ENCODE peak calls at places on chromosome 3, in eight cellular contexts. W is lower lobe of right lung; A is sigmoid colon; V is uterus; H is heart left ventricle; G is A549; D is CD8-positive, alpha-beta T cell; M is left ventricle myocardium inferior. T is an unnamed sample. For H3K4me1, the result is how much of the 10 kb centered on the place peaks cover.

GRCh38 chr3:183254816-183255730 is 2.0 kb downstream of the B3GNT5 start:
- DNase-seq in A (peak), G (no peak), H (no peak), V (no peak), D (no peak), M (no peak), W (no peak), T (no peak)

GRCh38 chr3:72054976-72055375 is 270.0 kb upstream of the PROK2 start:
- DNase-seq in V (no peak), W (no peak), G (no peak), H (no peak), M (no peak), D (no peak), A (no peak), T (no peak)

GRCh38 chr3:51798561-51798960 is 19.5 kb upstream of the IQCF6 start:
- DNase-seq in W (no peak), H (no peak), D (no peak), V (no peak), M (no peak), G (no peak), A (no peak), T (no peak)

GRCh38 chr3:193791041-193792032 is 198.3 kb downstream of the OPA1 start:
- DNase-seq in H (no peak), A (no peak), M (no peak), G (no peak), W (peak), V (no peak), D (no peak), T (no peak)

GRCh38 chr3:119588112-119588511 is 8.8 kb downstream of the ADPRH start:
- DNase-seq in M (peak), W (peak), D (no peak), H (peak), A (peak), G (no peak), V (no peak), T (peak)

GRCh38 chr3:56754753-56755365 is 46.9 kb downstream of the ARHGEF3 start:
- DNase-seq in G (no peak), A (no peak), D (peak), V (no peak), W (peak), H (peak), M (no peak), T (no peak)

GRCh38 chr3:98557324-98558010 is 25.7 kb downstream of the GPR15 start:
- DNase-seq in H (no peak), V (no peak), M (no peak), D (no peak), A (no peak), W (no peak), G (no peak), T (no peak)

GRCh38 chr3:153051427-153052095 is 110.5 kb upstream of the RAP2B start:
- DNase-seq in W (no peak), M (no peak), G (peak), A (no peak), V (no peak), D (no peak), H (no peak), T (peak)

GRCh38 chr3:14033023-14033422 is 91.6 kb downstream of the CHCHD4 start:
- DNase-seq in G (no peak), V (no peak), M (no peak), H (no peak), W (no peak), A (no peak), D (no peak), T (no peak)

GRCh38 chr3:126106336-126107202 is 22.6 kb upstream of the SLC41A3 start:
- DNase-seq in M (peak), H (no peak), A (peak), V (no peak), D (no peak), W (no peak), G (no peak), T (no peak)

GRCh38 chr3:37183375-37183831 is 9.0 kb upstream of the LRRFIP2 start:
- DNase-seq in H (no peak), A (no peak), W (no peak), V (no peak), G (no peak), M (no peak), D (no peak), T (no peak)

GRCh38 chr3:2876362-2876761 is 233.8 kb downstream of the IL5RA start:
- DNase-seq in A (no peak), H (no peak), D (no peak), V (no peak), M (no peak), W (no peak), G (no peak), T (no peak)

GRCh38 chr3:134350861-134351311 is 23.4 kb downstream of the AMOTL2 start:
- DNase-seq in V (peak), G (no peak), M (no peak), H (no peak), W (no peak), D (no peak), A (peak), T (no peak)

GRCh38 chr3:147120029-147120428 is 286.3 kb downstream of the ZIC4 start:
- DNase-seq in M (no peak), G (no peak), A (no peak), W (no peak), D (no peak), H (no peak), V (no peak), T (peak)

GRCh38 chr3:32733631-32734229 is 48.7 kb downstream of the CNOT10 start:
- DNase-seq in W (no peak), M (no peak), G (peak), A (no peak), D (no peak), V (no peak), H (no peak), T (peak)

GRCh38 chr3:177836671-177837070 is 639.4 kb upstream of the TBL1XR1 start:
- DNase-seq in W (no peak), A (no peak), D (no peak), H (no peak), M (no peak), G (no peak), V (no peak), T (peak)

GRCh38 chr3:131421957-131422498 is 40.5 kb downstream of the NUDT16 start:
- DNase-seq in D (no peak), H (no peak), M (no peak), W (no peak), A (no peak), G (no peak), V (no peak), T (no peak)

GRCh38 chr3:194906970-194907629 is 221.4 kb downstream of the FAM43A start:
- DNase-seq in A (no peak), H (no peak), G (no peak), D (no peak), M (no peak), V (no peak), W (no peak), T (peak)

GRCh38 chr3:120049881-120050539 is 44.2 kb downstream of the GSK3B start:
- DNase-seq in W (no peak), V (no peak), M (no peak), H (no peak), G (no peak), D (no peak), A (no peak), T (no peak)

GRCh38 chr3:168096210-168096795 is 579 bp upstream of the GOLIM4 start:
- DNase-seq in V (no peak), D (no peak), H (peak), W (peak), G (peak), A (no peak), M (peak), T (peak)

GRCh38 chr3:38613426-38613825 is 36.1 kb downstream of the SCN5A start:
- DNase-seq in M (no peak), G (no peak), D (no peak), A (peak), V (no peak), W (peak), H (no peak), T (no peak)

GRCh38 chr3:47381317-47382157 is 716 bp downstream of the PTPN23 start:
- DNase-seq in H (peak), V (peak), M (peak), D (peak), A (peak), W (peak), G (peak), T (peak)

GRCh38 chr3:156862338-156862737 is 36.2 kb downstream of the LEKR1 start:
- DNase-seq in A (no peak), H (no peak), D (no peak), V (no peak), G (no peak), M (no peak), W (no peak), T (no peak)

GRCh38 chr3:122515856-122516255 is 1.1 kb upstream of the KPNA1 start:
- DNase-seq in G (no peak), W (no peak), V (no peak), M (no peak), D (no peak), A (no peak), H (no peak), T (no peak)

GRCh38 chr3:43723121-43723734 is 32.5 kb downstream of the ABHD5 start:
- DNase-seq in M (no peak), W (no peak), D (no peak), A (no peak), V (no peak), G (no peak), H (no peak), T (no peak)

GRCh38 chr3:150419076-150419868 is 11.2 kb downstream of the TSC22D2 start:
- DNase-seq in W (no peak), G (no peak), M (no peak), A (no peak), V (no peak), D (no peak), H (no peak), T (no peak)

GRCh38 chr3:150414989-150415388 is 6.9 kb downstream of the TSC22D2 start:
- DNase-seq in A (no peak), D (no peak), W (no peak), V (no peak), H (no peak), M (no peak), G (no peak), T (no peak)

GRCh38 chr3:150421799-150422548 is 13.9 kb downstream of the TSC22D2 start:
- DNase-seq in H (no peak), M (no peak), V (no peak), D (no peak), G (no peak), A (no peak), W (no peak), T (peak)

GRCh38 chr3:150421256-150421655 is 13.2 kb downstream of the TSC22D2 start:
- DNase-seq in H (no peak), D (no peak), G (no peak), W (no peak), A (no peak), M (no peak), V (no peak), T (no peak)

DNA sequence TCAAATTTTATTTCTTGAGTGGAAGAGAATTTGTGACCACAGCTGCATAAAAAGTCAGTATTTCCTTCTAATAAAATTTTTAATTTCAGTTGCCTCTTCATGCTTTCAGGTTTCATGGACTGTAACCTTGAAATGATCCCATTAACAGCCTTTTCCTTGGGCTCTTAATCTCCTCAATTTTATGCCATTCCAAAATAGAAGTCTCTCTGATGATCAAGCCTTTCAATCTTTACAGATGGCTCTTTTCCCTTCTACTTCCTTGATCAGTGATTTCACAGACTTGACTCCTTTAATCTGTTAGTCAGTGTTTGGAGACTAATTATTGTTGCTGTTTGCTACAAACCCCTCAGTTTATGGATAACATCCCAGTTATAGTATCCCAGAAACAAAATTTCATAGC is 11.9 kb downstream of the TSC22D2 start:
- DNase-seq in G (no peak), H (no peak), W (no peak), V (no peak), D (no peak), M (no peak), A (no peak), T (no peak)
- H3K4me1 ChIP-seq in G (half or more), H (under half), W (half or more), V (under half), D (under half), M (half or more), A (half or more), T (half or more)

GRCh38 chr3:31449318-31449717 is 83.4 kb upstream of the STT3B start:
- DNase-seq in D (no peak), G (no peak), W (no peak), M (no peak), A (no peak), V (no peak), H (no peak), T (no peak)

GRCh38 chr3:31450345-31450744 is 82.4 kb upstream of the STT3B start:
- DNase-seq in A (no peak), G (no peak), M (no peak), D (no peak), H (no peak), V (no peak), W (no peak), T (no peak)

GRCh38 chr3:31448882-31449243 is 83.9 kb upstream of the STT3B start:
- DNase-seq in G (no peak), A (no peak), H (no peak), D (no peak), M (no peak), W (no peak), V (no peak), T (no peak)

GRCh38 chr3:31446411-31446810 is 86.3 kb upstream of the STT3B start:
- DNase-seq in W (no peak), H (no peak), M (no peak), V (no peak), A (no peak), D (no peak), G (no peak), T (no peak)

DNA sequence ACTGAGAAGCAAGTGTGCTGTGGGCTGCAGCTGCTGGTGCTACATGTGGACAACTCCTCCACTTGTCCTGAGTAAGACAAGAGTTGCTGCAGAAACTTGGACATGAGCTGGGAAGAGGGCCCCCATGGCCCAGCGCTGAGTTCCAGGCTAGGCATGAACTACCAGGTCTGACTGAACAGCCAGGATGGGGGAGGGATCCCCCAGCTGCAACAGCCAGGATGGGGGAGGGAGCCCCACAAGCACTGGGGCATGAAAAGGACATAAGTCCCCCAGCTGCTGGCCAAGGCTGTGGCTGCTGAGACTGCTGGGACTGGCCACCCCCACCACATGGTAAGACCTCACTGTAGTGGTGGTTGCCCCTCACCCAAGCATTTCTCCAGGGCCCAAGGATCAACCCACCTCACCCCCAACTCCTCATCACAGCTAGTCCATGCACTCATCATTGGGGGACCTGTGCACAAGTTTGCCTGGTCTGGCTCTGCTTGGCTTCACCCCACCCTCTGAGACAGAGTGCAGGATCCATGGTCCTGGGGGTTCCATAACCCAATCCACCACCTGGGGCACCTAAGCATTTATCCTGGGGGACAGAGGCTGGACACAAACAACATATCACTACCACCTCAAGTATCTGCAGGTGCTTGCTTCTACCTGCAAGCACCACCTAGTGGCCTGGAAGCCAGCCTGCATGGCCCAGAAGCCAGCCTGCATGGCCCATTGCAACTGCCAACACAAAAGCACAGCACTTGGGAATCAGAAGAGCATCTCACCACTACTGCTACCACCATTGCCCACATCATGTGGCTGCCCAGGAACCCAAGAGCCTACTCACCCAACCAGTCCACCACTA is 84.5 kb upstream of the STT3B start:
- DNase-seq in W (peak), G (no peak), D (no peak), A (no peak), M (no peak), V (no peak), H (no peak), T (peak)
- TF ChIP-seq CTCF in W (peak), G (peak), D (no peak), A (no peak), M (peak), V (no peak), H (peak), T (peak)

DNA sequence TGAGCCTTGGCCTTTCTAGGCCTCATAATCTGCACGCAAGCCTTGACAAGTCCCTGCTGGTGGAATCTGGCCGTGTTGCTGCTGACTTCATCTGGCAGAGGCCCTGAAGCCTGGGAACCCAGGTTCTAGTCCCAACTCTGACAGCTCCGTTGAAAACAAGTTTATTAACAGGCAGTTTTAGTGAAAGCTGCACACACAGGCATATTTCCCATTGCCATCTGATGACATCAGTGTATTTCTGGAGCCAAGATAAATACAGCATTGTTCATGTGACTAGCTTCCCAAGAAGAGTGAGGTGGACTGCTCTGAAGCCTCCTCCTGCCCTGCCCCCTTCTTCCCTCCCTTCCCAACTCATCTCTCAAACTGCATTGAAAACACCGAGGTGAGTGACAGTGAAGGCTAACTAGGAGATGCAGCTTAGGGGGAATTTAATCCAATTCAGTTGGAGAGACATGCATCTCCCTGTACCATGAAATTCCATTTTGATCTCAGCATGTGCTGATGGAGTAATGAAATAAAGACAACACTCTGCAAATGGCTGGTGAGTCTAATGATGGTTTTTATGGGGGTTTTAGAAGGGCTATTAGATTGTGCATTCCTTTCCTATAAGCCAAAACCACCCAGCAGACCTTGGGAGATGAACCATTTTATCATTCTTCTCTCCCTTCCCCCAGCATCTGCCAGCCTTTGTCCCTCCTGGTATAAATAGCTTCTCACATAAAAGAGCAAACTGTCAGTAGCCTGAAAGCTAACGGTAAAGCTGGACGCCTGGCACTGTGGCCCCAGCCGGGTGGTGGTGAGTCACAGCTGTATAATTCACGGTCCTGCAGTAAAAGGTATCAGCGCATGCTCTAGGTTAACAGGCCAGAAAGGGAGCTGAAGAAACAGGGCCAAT is 38.0 kb downstream of the PRICKLE2 start:
- DNase-seq in G (peak), M (peak), V (peak), A (peak), H (peak), W (peak), D (no peak), T (peak)
- H3K4me1 ChIP-seq in G (half or more), M (half or more), V (under half), A (half or more), H (under half), W (under half), D (under half), T (under half)

GRCh38 chr3:128320551-128321340 is 145.9 kb downstream of the DNAJB8 start:
- DNase-seq in D (no peak), H (no peak), W (no peak), M (no peak), A (peak), G (no peak), V (no peak), T (no peak)

GRCh38 chr3:128319741-128320141 is 146.9 kb downstream of the DNAJB8 start:
- DNase-seq in A (peak), V (no peak), M (no peak), W (no peak), H (no peak), D (no peak), G (no peak), T (no peak)

GRCh38 chr3:128323206-128324081 is 143.2 kb downstream of the DNAJB8 start:
- DNase-seq in H (peak), V (no peak), A (peak), W (peak), G (no peak), D (no peak), M (peak), T (no peak)

GRCh38 chr3:128321418-128321817 is 145.3 kb downstream of the DNAJB8 start:
- DNase-seq in G (no peak), M (no peak), W (no peak), D (no peak), H (no peak), V (no peak), A (peak), T (no peak)

GRCh38 chr3:128322030-128323022 is 144.4 kb downstream of the DNAJB8 start:
- DNase-seq in W (peak), D (peak), A (peak), G (peak), V (peak), M (peak), H (peak), T (peak)
- TF ChIP-seq CTCF in W (peak), D (peak), A (no peak), G (peak), V (peak), M (peak), H (peak), T (peak)

DNA sequence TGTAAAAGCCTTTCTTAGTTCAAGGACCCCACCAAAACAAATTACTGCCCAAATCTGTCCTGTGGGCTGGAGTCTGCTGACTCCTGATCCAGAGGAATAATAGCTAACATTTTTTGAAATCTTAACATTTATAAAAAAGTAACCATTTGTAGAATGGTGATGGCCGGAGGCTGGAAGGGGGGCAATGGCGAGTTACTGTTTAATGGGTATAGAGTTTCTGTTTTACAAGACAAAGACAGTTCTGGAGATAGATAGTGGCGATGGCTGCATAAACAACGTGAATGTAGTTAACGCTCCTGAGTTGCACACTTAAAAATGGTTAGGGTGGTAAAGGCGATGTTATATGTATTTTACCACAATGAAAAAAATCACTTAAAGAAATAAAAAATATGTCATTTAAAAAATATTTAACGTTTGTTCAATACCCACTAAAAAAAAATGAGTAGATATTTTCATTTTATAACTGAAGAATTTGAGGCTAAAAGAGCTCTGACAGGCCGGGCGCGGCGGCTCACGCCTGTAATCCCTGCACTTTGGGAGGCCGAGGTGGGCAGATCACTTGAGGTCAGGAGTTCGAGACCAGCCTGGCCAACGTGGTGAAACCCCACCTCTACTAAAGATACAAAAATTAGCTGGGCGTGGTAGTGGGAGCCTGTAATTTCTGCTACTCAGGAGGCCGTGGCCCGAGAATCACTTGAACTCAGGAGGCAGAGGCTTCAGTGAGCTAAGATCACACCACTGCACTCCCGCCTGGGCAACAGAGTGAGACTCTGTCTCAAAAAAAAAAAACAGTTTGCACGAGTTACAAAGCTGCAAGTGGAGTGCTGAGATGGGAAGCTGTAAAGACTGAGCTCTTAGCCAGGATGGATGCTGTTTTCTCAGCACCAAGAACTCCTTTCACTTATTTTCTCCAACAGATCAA is 37.6 kb downstream of the IGF2BP2 start:
- DNase-seq in D (no peak), A (no peak), W (no peak), V (no peak), H (no peak), M (no peak), G (no peak), T (no peak)
- H3K4me1 ChIP-seq in D (under half), A (under half), W (under half), V (under half), H (under half), M (under half), G (under half), T (under half)

T was measured in A673.